ENCODE peak calls at places on chromosome 12, in four cellular contexts. S, T, B and Y are unnamed samples.

GRCh38 chr12:5561057-5561456 is 129.1 kb downstream of the NTF3 start:
- DNase-seq in S (no peak), T (no peak), B (no peak), Y (no peak)

GRCh38 chr12:65535951-65536350 is 257.5 kb downstream of the MSRB3 start:
- DNase-seq in S (no peak), T (no peak), B (no peak), Y (no peak)

GRCh38 chr12:59650594-59651229 is 54.9 kb downstream of the SLC16A7 start:
- DNase-seq in S (no peak), T (peak), B (no peak), Y (no peak)

GRCh38 chr12:6115389-6115788 is 9.1 kb downstream of the VWF start:
- DNase-seq in S (no peak), T (no peak), B (no peak), Y (no peak)

GRCh38 chr12:97132270-97132669 is 225.2 kb downstream of the NEDD1 start:
- DNase-seq in S (no peak), T (no peak), B (no peak), Y (no peak)

GRCh38 chr12:92753976-92754885 is 51.4 kb downstream of the PLEKHG7 start:
- DNase-seq in S (no peak), T (no peak), B (no peak), Y (peak)

GRCh38 chr12:92961949-92962348 is 32.9 kb upstream of the EEA1 start:
- DNase-seq in S (no peak), T (no peak), B (no peak), Y (peak)

GRCh38 chr12:130203151-130203550 is 40.9 kb downstream of the FZD10 start:
- DNase-seq in S (no peak), T (no peak), B (no peak), Y (no peak)

GRCh38 chr12:11015775-11016430 is 6.5 kb downstream of the TAS2R19 start:
- DNase-seq in S (no peak), T (no peak), B (no peak), Y (no peak)

GRCh38 chr12:49662998-49663843 is 39.9 kb downstream of the PRPF40B start:
- DNase-seq in S (peak), T (peak), B (peak), Y (peak)

GRCh38 chr12:95385646-95386045 is 88.3 kb upstream of the METAP2 start:
- DNase-seq in S (no peak), T (no peak), B (no peak), Y (peak)

GRCh38 chr12:107396991-107397390 is 288.6 kb upstream of the PWP1 start:
- DNase-seq in S (no peak), T (no peak), B (no peak), Y (no peak)

GRCh38 chr12:88816201-88816600 is 235.9 kb upstream of the KITLG start:
- DNase-seq in S (no peak), T (no peak), B (no peak), Y (no peak)

GRCh38 chr12:70338531-70338930 is 27.6 kb upstream of the KCNMB4 start:
- DNase-seq in S (no peak), T (no peak), B (no peak), Y (no peak)

GRCh38 chr12:104207416-104207941 is 8.1 kb upstream of the TXNRD1 start:
- DNase-seq in S (no peak), T (no peak), B (no peak), Y (no peak)

GRCh38 chr12:110606253-110606611 is 7.7 kb upstream of the TCTN1 start:
- DNase-seq in S (no peak), T (no peak), B (no peak), Y (no peak)

GRCh38 chr12:67068773-67069450 is 200.2 kb upstream of the CAND1 start:
- DNase-seq in S (peak), T (peak), B (no peak), Y (peak)

GRCh38 chr12:52499836-52500560 is 6.9 kb upstream of the KRT6A start:
- DNase-seq in S (no peak), T (no peak), B (no peak), Y (no peak)

GRCh38 chr12:13505636-13506035 is 309.1 kb downstream of the EMP1 start:
- DNase-seq in S (no peak), T (no peak), B (no peak), Y (no peak)

GRCh38 chr12:40717576-40717975 is 25.3 kb downstream of the CNTN1 start:
- DNase-seq in S (no peak), T (no peak), B (no peak), Y (no peak)
- H3K27ac ChIP-seq in S (no peak), T (no peak), B (no peak), Y (no peak)

GRCh38 chr12:124488520-124488919 is 78.9 kb downstream of the NCOR2 start:
- DNase-seq in S (no peak), T (peak), B (no peak), Y (no peak)

GRCh38 chr12:124489220-124489619 is 78.2 kb downstream of the NCOR2 start:
- DNase-seq in S (no peak), T (no peak), B (no peak), Y (no peak)

GRCh38 chr12:124490584-124491305 is 76.7 kb downstream of the NCOR2 start:
- DNase-seq in S (no peak), T (peak), B (no peak), Y (no peak)

GRCh38 chr12:124491310-124491709 is 76.1 kb downstream of the NCOR2 start:
- DNase-seq in S (no peak), T (no peak), B (no peak), Y (no peak)

DNA sequence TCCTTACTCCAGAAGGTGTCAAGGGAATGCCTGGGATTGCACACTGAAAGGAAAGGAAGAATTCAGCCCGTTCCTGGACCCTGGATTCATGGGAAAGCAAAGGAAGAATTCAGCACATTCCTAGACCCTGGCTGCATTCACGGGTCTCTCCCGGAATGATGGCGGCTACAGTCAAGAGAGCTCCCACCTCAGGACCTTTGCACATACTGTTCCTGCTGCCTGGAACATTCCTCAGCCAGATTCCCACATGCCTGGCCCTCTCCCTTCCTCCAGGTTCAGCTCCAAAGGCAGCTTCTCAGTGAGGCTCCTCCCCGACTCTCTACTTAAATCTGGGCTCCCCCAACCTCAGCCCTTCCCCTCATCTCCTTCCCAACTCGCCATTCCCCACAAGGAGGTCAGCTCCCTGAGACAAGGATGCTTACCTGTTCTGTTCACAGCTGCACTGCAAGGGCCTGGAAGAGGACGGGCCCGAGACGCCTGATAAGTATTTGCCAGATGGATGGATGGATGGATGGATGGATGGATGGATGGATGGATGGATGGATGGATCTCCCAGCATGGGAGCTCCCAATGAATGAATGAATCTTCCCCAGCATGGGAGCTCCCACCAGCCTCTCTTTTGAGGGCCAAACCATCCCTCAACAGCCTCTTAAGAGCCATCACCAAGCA is 77.4 kb downstream of the NCOR2 start:
- DNase-seq in S (no peak), T (no peak), B (no peak), Y (no peak)
- H3K4me3 ChIP-seq in S (no peak), T (no peak), B (no peak), Y (no peak)

DNA sequence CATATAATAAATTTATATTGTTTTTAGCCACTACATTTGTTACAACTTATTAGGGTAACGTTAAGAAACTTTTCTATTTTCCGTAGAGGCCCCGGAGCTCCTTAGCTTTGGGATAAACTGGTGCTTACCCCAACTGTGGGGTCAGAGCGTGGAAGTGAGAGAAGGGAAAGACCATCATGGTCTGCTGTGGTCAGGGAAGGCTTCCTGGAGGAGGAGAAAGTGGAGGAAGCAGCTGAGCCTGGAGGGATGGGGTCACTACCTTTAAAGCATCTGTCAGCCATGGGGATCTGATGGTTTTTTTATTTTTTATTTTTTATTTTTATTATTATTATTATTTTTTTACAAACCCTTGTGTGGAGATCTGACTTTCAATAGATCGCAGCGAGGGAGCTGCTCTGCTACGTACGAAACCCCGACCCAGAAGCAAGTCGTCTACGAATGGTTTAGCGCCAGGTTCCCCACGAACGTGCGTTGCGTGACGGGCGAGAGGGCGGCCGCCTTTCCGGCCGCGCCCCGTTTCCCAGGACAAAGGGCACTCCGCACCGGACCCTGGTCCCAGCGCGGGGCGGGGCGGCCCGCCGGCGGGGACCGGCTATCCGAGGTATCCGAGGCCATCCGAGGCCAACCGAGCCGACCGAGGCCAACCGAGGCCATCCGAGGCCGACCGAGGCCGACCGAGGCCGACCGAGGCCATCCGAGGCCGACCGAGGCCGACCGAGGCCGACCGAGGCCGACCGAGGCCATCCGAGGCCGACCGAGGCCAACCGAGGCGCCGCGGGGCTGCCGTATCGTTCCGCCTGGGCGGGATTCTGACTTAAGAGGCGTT is 1101.2 kb upstream of the TMEM132C start:
- DNase-seq in S (peak), T (peak), B (no peak), Y (peak)
- H3K27ac ChIP-seq in S (peak), T (peak), B (no peak), Y (no peak)

DNA sequence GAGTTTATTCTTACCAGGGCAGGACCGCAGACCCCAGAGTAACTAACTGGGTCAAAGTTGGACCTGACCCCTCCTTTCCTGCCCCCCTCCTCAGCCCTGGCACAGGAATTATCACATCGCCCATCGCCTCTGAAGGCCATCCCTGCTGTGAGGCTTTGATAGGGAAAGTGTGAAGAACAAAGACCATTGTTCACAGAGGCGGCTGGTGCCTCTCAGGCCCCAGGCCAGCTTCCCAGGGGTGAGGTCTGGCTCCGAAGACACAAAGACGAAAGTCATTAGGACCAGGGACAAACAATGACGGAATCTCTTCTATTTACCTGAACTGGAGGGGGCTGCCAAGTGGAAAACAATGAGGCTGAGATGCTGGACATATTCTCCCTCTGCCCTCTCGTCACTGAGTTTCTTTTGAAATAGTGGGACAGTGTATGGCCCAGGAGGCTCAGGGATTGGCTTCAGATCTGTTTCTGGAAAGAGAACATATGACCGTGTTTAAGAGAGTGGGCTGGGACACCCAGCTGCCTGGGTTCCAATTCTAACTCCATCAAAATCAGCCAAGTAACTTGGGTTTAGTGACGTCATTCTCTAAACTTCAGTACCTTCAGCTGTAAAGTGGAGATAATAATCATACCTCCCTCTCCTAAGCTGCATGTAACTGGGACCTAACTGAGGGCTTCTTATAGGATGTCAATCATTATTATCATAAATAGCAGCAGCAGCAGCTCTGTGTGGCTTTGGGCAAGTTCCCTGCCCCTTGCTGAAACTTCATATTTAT is 769.4 kb downstream of the MED13L start:
- DNase-seq in S (no peak), T (peak), B (no peak), Y (peak)
- H3K4me3 ChIP-seq in S (no peak), T (no peak), B (no peak), Y (no peak)

GRCh38 chr12:55912908-55913307 is 14.8 kb downstream of the PYM1 start:
- DNase-seq in S (no peak), T (no peak), B (no peak), Y (no peak)

GRCh38 chr12:55915481-55915856 is 12.2 kb downstream of the PYM1 start:
- DNase-seq in S (no peak), T (no peak), B (no peak), Y (no peak)

GRCh38 chr12:55908726-55909512 is 18.8 kb downstream of the PYM1 start:
- DNase-seq in S (no peak), T (peak), B (no peak), Y (no peak)

GRCh38 chr12:55906056-55906455 is 21.6 kb downstream of the PYM1 start:
- DNase-seq in S (no peak), T (no peak), B (no peak), Y (no peak)

DNA sequence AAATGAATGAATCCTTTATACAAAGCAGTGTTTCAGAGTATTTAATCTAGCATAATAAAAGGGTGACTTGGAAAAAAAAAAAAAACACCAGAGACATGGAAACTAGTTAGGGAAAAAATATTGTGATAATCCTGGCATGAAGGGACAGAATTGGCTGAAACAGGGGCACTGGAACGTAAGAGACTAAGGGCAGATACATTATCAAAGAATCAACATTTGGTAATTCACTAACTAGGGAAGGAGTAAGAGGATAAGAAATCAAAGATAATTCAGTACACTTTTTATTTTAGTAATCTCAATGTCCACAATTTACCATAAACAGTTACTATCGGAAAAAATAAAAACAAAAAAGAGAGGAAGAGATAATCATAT is 18.2 kb downstream of the PYM1 start:
- DNase-seq in S (no peak), T (no peak), B (no peak), Y (no peak)
- H3K27ac ChIP-seq in S (no peak), T (peak), B (no peak), Y (no peak)